ENCODE peak calls at places on chromosomes 2 and 18, in five cellular contexts. D is stomach, S is adrenal gland, M is transverse colon, E is right lobe of liver. G is an unnamed sample.

GRCh38 chr2:132270981-132271546 is 109.3 kb upstream of the ANKRD30BL start:
- DNase-seq in M (no peak), E (no peak), D (no peak), S (no peak), G (no peak)

GRCh38 chr2:161237397-161238263 is 70.6 kb upstream of the PSMD14 start:
- DNase-seq in S (peak; percentile 54), D (peak; percentile 49), M (peak; percentile 62), E (peak; percentile 62), G (peak; percentile 52)

GRCh38 chr2:54589340-54590215 is 133.5 kb downstream of the SPTBN1 start:
- DNase-seq in S (no peak), E (no peak), D (peak; percentile 52), M (peak; percentile 55), G (peak; percentile 59)

GRCh38 chr2:200968162-200968561 is 4.7 kb upstream of the ORC2 start:
- DNase-seq in M (peak; percentile 23), S (no peak), D (no peak), E (no peak), G (no peak)

GRCh38 chr2:181546086-181546485 is 88.9 kb downstream of the ITGA4 start:
- DNase-seq in S (no peak), E (no peak), M (no peak), D (no peak), G (no peak)

GRCh38 chr2:10911291-10912075 is at the start of gene KCNF1:
- DNase-seq in S (no peak), M (no peak), E (no peak), D (no peak), G (no peak)

GRCh38 chr2:132373391-132374135 is 43.0 kb upstream of the GPR39 start:
- DNase-seq in E (no peak), M (no peak), D (no peak), S (no peak), G (no peak)

GRCh38 chr2:144460981-144461766 is 58.7 kb downstream of the ZEB2 start:
- DNase-seq in M (peak; percentile 26), S (peak; percentile 61), E (no peak), D (no peak), G (no peak)

GRCh38 chr2:74876081-74876886 is 42.4 kb downstream of the HK2 start:
- DNase-seq in M (no peak), E (no peak), D (no peak), S (peak; percentile 47), G (no peak)

GRCh38 chr2:144426981-144427479 is 92.9 kb downstream of the ZEB2 start:
- DNase-seq in D (no peak), S (peak; percentile 67), M (no peak), E (no peak), G (no peak)

GRCh38 chr18:54812885-54813284 is 15.4 kb upstream of the RAB27B start:
- DNase-seq in M (no peak), D (no peak), S (no peak), E (no peak), G (no peak)

GRCh38 chr2:23385748-23386421 is 906 bp downstream of the KLHL29 start:
- DNase-seq in M (no peak), S (peak; percentile 37), D (no peak), E (no peak), G (no peak)

GRCh38 chr18:26429535-26429934 is 118.8 kb downstream of the KCTD1 start:
- DNase-seq in E (no peak), M (no peak), S (peak; percentile 62), D (no peak), G (no peak)

GRCh38 chr18:45774065-45774521 is 50.1 kb downstream of the SLC14A1 start:
- DNase-seq in M (no peak), D (no peak), S (no peak), E (no peak), G (no peak)

GRCh38 chr18:70468861-70469570 is 180.2 kb downstream of the SOCS6 start:
- DNase-seq in M (no peak), S (no peak), E (no peak), D (no peak), G (no peak)

GRCh38 chr2:144660518-144661316 is 140.8 kb upstream of the ZEB2 start:
- DNase-seq in M (no peak), S (no peak), D (no peak), E (no peak), G (no peak)

GRCh38 chr18:66872277-66872676 is 268.4 kb upstream of the CDH19 start:
- DNase-seq in S (no peak), D (no peak), M (no peak), E (no peak), G (no peak)

GRCh38 chr2:233980955-233981555 is 63.9 kb downstream of the TRPM8 start:
- DNase-seq in M (no peak), S (no peak), E (no peak), D (no peak), G (no peak)

GRCh38 chr2:166614027-166614426 is 120.0 kb upstream of the SCN7A start:
- DNase-seq in S (no peak), M (no peak), D (no peak), E (no peak), G (no peak)

GRCh38 chr2:226611196-226611943 is 188.2 kb downstream of the IRS1 start:
- DNase-seq in M (no peak), D (no peak), S (no peak), E (no peak), G (no peak)

GRCh38 chr18:63971320-63972071 is 1.6 kb downstream of the SERPINB8 start:
- DNase-seq in M (no peak), E (no peak), D (no peak), S (no peak), G (no peak)

GRCh38 chr2:96142217-96143113 is 2.8 kb downstream of the DUSP2 start:
- DNase-seq in E (peak; percentile 47), M (peak; percentile 33), D (no peak), S (no peak), G (no peak)

GRCh38 chr2:220601674-220602073 is 970.4 kb downstream of the EPHA4 start:
- DNase-seq in D (no peak), S (no peak), M (no peak), E (no peak), G (no peak)

GRCh38 chr2:217742276-217742675 is 260.5 kb downstream of the TNS1 start:
- DNase-seq in E (no peak), D (no peak), S (no peak), M (no peak), G (no peak)

GRCh38 chr2:239950144-239950920 is 74.8 kb downstream of the NDUFA10 start:
- DNase-seq in S (no peak), D (no peak), E (no peak), M (no peak), G (peak; percentile 29)

GRCh38 chr18:58838946-58839345 is 25.7 kb upstream of the ZNF532 start:
- DNase-seq in S (no peak), E (no peak), M (no peak), D (no peak), G (no peak)
- H3K27ac ChIP-seq in S (no peak overlapping the region), E (no peak overlapping the region), M (no peak overlapping the region), D (no peak overlapping the region), G (no peak overlapping the region)

GRCh38 chr2:241652142-241652541 is 14.6 kb downstream of the ATG4B start:
- DNase-seq in M (no peak), E (no peak), D (no peak), S (no peak), G (no peak)

GRCh38 chr2:241654551-241654950 is 17.1 kb downstream of the ATG4B start:
- DNase-seq in S (no peak), E (no peak), M (no peak), D (no peak), G (no peak)

GRCh38 chr2:241653210-241653750 is 15.8 kb downstream of the ATG4B start:
- DNase-seq in D (no peak), S (no peak), M (no peak), E (no peak), G (no peak)

GRCh38 chr2:241649927-241650326 is 12.4 kb downstream of the ATG4B start:
- DNase-seq in E (no peak), D (no peak), S (no peak), M (no peak), G (no peak)

DNA sequence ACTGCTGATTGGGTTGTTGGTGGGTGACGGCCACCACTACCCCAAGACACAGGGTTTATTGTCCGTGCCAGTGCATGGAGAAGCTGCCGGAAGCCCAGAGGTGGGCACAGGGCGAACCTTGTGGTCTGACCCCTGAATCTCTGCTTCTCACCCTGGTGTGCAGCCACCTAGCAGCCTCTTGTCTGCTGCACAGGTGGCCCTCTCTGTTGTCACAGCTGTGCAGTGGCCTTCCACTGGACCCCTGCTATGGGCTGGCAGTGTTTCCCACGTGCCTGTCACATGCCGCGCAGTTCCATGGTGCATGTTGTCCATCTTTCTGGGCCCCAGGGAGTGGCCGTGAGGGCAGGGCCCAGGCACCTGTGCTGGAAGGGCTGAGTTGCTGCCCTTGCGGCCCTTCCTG is 15.2 kb downstream of the ATG4B start:
- DNase-seq in D (no peak), S (no peak), E (no peak), M (no peak), G (no peak)
- TF ChIP-seq POLR2A in D (no peak), S (no peak), E (no peak), M (no peak), G (no peak)

GRCh38 chr18:28091197-28091596 is 85.7 kb downstream of the CDH2 start:
- DNase-seq in S (no peak), E (no peak), M (no peak), D (no peak), G (no peak)

GRCh38 chr18:28086530-28087172 is 90.3 kb downstream of the CDH2 start:
- DNase-seq in M (no peak), D (no peak), S (no peak), E (no peak), G (no peak)

GRCh38 chr18:28088477-28088876 is 88.5 kb downstream of the CDH2 start:
- DNase-seq in E (no peak), D (no peak), S (no peak), M (no peak), G (no peak)

GRCh38 chr18:28081516-28081915 is 95.4 kb downstream of the CDH2 start:
- DNase-seq in D (no peak), S (no peak), M (no peak), E (no peak), G (no peak)

DNA sequence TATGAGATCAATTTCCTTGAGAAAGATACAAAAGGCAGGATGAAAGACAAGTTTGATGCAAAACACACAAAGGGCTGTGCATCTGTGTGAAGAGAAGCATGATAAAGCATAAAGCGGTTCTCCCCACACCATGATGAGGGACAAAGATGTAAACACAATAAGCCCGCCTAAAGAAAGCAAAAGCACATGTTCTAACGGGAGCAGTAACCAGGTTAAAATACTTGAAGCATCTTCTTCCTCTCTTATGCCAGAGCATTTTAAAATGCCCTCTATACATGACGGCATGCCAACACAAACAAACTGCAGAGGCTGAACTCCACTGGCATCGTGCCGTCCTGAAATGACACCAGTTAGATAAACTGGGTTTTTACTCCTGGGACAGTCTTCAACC is 89.8 kb downstream of the CDH2 start:
- DNase-seq in M (peak; percentile 38), S (peak; percentile 57), D (peak; percentile 67), E (peak; percentile 78), G (no peak)
- H3K27ac ChIP-seq in M (no peak overlapping the region), S (peak overlapping the region; percentile 49), D (no peak overlapping the region), E (peak overlapping the region; percentile 50), G (no peak overlapping the region)

GRCh38 chr2:112542974-112543760 is 902 bp downstream of the POLR1B start:
- DNase-seq in E (no peak), M (no peak), D (no peak), S (no peak), G (no peak)

GRCh38 chr2:112541315-112542122 is 746 bp upstream of the POLR1B start:
- DNase-seq in M (peak; percentile 67), E (no peak), S (peak; percentile 69), D (no peak), G (peak; percentile 86)

GRCh38 chr2:112547333-112547732 is 5.1 kb downstream of the POLR1B start:
- DNase-seq in E (peak; percentile 63), S (peak; percentile 52), M (no peak), D (no peak), G (no peak)

GRCh38 chr2:112540906-112541305 is 1.4 kb upstream of the POLR1B start:
- DNase-seq in D (no peak), E (no peak), S (no peak), M (no peak), G (no peak)

GRCh38 chr2:112542123-112542973 is at the start of gene POLR1B:
- DNase-seq in M (peak; percentile 86), S (peak; percentile 89), E (peak; percentile 92), D (peak; percentile 85), G (peak; percentile 88)
- TF ChIP-seq POLR2A in M (no peak), S (no peak), E (peak; percentile 29), D (no peak), G (no peak)